ENCODE peak calls at places on chromosome 6, in nine cellular contexts. One of them, this sample, is unnamed.

GRCh38 chr6:169302255-169302654 is 48.6 kb upstream of the THBS2 start:
- DNase-seq in naive thymus-derived CD8-positive, alpha-beta T cell: no peak
- DNase-seq in AG10803: no peak
- DNase-seq in AG04450: no peak
- DNase-seq in PC-9: no peak
- DNase-seq in endodermal cell: no peak
- DNase-seq in GOT3: no peak
- DNase-seq in HEK293T: no peak
- DNase-seq in cerebellar cortex: no peak
- DNase-seq in this sample: no peak

GRCh38 chr6:75906871-75907270 is 157.8 kb downstream of the MYO6 start:
- DNase-seq in GOT3: no peak
- DNase-seq in PC-9: no peak
- DNase-seq in naive thymus-derived CD8-positive, alpha-beta T cell: no peak
- DNase-seq in HEK293T: no peak
- DNase-seq in AG04450: no peak
- DNase-seq in AG10803: no peak
- DNase-seq in endodermal cell: no peak
- DNase-seq in cerebellar cortex: no peak
- DNase-seq in this sample: no peak

GRCh38 chr6:1761472-1761871 is 151.8 kb downstream of the FOXC1 start:
- DNase-seq in endodermal cell: no peak
- DNase-seq in cerebellar cortex: no peak
- DNase-seq in AG04450: no peak
- DNase-seq in PC-9: no peak
- DNase-seq in AG10803: no peak
- DNase-seq in GOT3: no peak
- DNase-seq in HEK293T: no peak
- DNase-seq in naive thymus-derived CD8-positive, alpha-beta T cell: no peak
- DNase-seq in this sample: no peak

GRCh38 chr6:46056906-46057529 is 41.4 kb upstream of the CLIC5 start:
- DNase-seq in naive thymus-derived CD8-positive, alpha-beta T cell: no peak
- DNase-seq in AG10803: no peak
- DNase-seq in cerebellar cortex: no peak
- DNase-seq in PC-9: no peak
- DNase-seq in endodermal cell: no peak
- DNase-seq in AG04450: no peak
- DNase-seq in GOT3: no peak
- DNase-seq in HEK293T: no peak
- DNase-seq in this sample: no peak

GRCh38 chr6:134619789-134620188 is 301.9 kb upstream of the SGK1 start:
- DNase-seq in GOT3: no peak
- DNase-seq in cerebellar cortex: no peak
- DNase-seq in HEK293T: no peak
- DNase-seq in AG10803: peak; percentile 82
- DNase-seq in PC-9: no peak
- DNase-seq in AG04450: peak; percentile 53
- DNase-seq in naive thymus-derived CD8-positive, alpha-beta T cell: no peak
- DNase-seq in endodermal cell: no peak
- DNase-seq in this sample: no peak

GRCh38 chr6:74362391-74362790 is 666.4 kb downstream of the CD109 start:
- DNase-seq in naive thymus-derived CD8-positive, alpha-beta T cell: no peak
- DNase-seq in HEK293T: no peak
- DNase-seq in AG10803: no peak
- DNase-seq in endodermal cell: no peak
- DNase-seq in AG04450: no peak
- DNase-seq in GOT3: no peak
- DNase-seq in PC-9: no peak
- DNase-seq in cerebellar cortex: no peak
- DNase-seq in this sample: no peak

GRCh38 chr6:15714658-15715057 is 51.8 kb upstream of the DTNBP1 start:
- DNase-seq in cerebellar cortex: no peak
- DNase-seq in GOT3: no peak
- DNase-seq in HEK293T: no peak
- DNase-seq in AG04450: no peak
- DNase-seq in naive thymus-derived CD8-positive, alpha-beta T cell: no peak
- DNase-seq in endodermal cell: no peak
- DNase-seq in PC-9: no peak
- DNase-seq in AG10803: no peak
- DNase-seq in this sample: no peak

GRCh38 chr6:124434416-124434815 is 527.8 kb upstream of the RNF217 start:
- DNase-seq in HEK293T: no peak
- DNase-seq in GOT3: no peak
- DNase-seq in naive thymus-derived CD8-positive, alpha-beta T cell: no peak
- DNase-seq in cerebellar cortex: no peak
- DNase-seq in endodermal cell: no peak
- DNase-seq in PC-9: no peak
- DNase-seq in AG04450: no peak
- DNase-seq in AG10803: no peak
- DNase-seq in this sample: no peak

GRCh38 chr6:35635601-35636597 is 52.8 kb downstream of the FKBP5 start:
- DNase-seq in naive thymus-derived CD8-positive, alpha-beta T cell: no peak
- DNase-seq in cerebellar cortex: no peak
- DNase-seq in AG10803: no peak
- DNase-seq in PC-9: no peak
- DNase-seq in endodermal cell: no peak
- DNase-seq in GOT3: no peak
- DNase-seq in AG04450: no peak
- DNase-seq in HEK293T: no peak
- DNase-seq in this sample: no peak

GRCh38 chr6:44004625-44005506 is 122.4 kb downstream of the MRPL14 start:
- DNase-seq in GOT3: no peak
- DNase-seq in naive thymus-derived CD8-positive, alpha-beta T cell: no peak
- DNase-seq in AG10803: no peak
- DNase-seq in PC-9: peak; percentile 49
- DNase-seq in endodermal cell: peak; percentile 69
- DNase-seq in cerebellar cortex: peak; percentile 23
- DNase-seq in HEK293T: no peak
- DNase-seq in AG04450: no peak
- DNase-seq in this sample: no peak

GRCh38 chr6:151014404-151015150 is 149.1 kb downstream of the MTHFD1L start:
- DNase-seq in endodermal cell: peak; percentile 91
- DNase-seq in cerebellar cortex: peak; percentile 90
- DNase-seq in naive thymus-derived CD8-positive, alpha-beta T cell: peak; percentile 46
- DNase-seq in AG10803: peak; percentile 49
- DNase-seq in PC-9: peak; percentile 60
- DNase-seq in HEK293T: peak; percentile 77
- DNase-seq in AG04450: no peak
- DNase-seq in GOT3: no peak
- DNase-seq in this sample: peak; percentile 44

GRCh38 chr6:30742316-30743098 is at the start of gene FLOT1:
- DNase-seq in AG04450: peak; percentile 84
- DNase-seq in HEK293T: peak; percentile 84
- DNase-seq in naive thymus-derived CD8-positive, alpha-beta T cell: peak; percentile 76
- DNase-seq in endodermal cell: peak; percentile 99
- DNase-seq in AG10803: peak; percentile 99
- DNase-seq in GOT3: peak; percentile 92
- DNase-seq in PC-9: peak; percentile 100
- DNase-seq in cerebellar cortex: peak; percentile 92
- DNase-seq in this sample: peak; percentile 91

GRCh38 chr6:95321106-95321505 is 256.2 kb upstream of the MANEA start:
- DNase-seq in cerebellar cortex: no peak
- DNase-seq in PC-9: no peak
- DNase-seq in AG04450: no peak
- DNase-seq in HEK293T: no peak
- DNase-seq in naive thymus-derived CD8-positive, alpha-beta T cell: no peak
- DNase-seq in AG10803: no peak
- DNase-seq in GOT3: no peak
- DNase-seq in endodermal cell: no peak
- DNase-seq in this sample: no peak

GRCh38 chr6:97049254-97050004 is 124.9 kb downstream of the KLHL32 start:
- DNase-seq in endodermal cell: no peak
- DNase-seq in HEK293T: no peak
- DNase-seq in naive thymus-derived CD8-positive, alpha-beta T cell: no peak
- DNase-seq in AG10803: no peak
- DNase-seq in AG04450: no peak
- DNase-seq in cerebellar cortex: no peak
- DNase-seq in GOT3: no peak
- DNase-seq in PC-9: no peak
- DNase-seq in this sample: no peak

GRCh38 chr6:42210551-42210950 is 7.1 kb downstream of the MRPS10 start:
- DNase-seq in PC-9: no peak
- DNase-seq in cerebellar cortex: no peak
- DNase-seq in naive thymus-derived CD8-positive, alpha-beta T cell: no peak
- DNase-seq in GOT3: no peak
- DNase-seq in AG04450: no peak
- DNase-seq in endodermal cell: no peak
- DNase-seq in HEK293T: no peak
- DNase-seq in AG10803: no peak
- DNase-seq in this sample: peak; percentile 74

GRCh38 chr6:146410851-146411595 is 132.6 kb upstream of the RAB32 start:
- DNase-seq in HEK293T: no peak
- DNase-seq in endodermal cell: no peak
- DNase-seq in AG04450: no peak
- DNase-seq in cerebellar cortex: no peak
- DNase-seq in AG10803: no peak
- DNase-seq in GOT3: no peak
- DNase-seq in naive thymus-derived CD8-positive, alpha-beta T cell: no peak
- DNase-seq in PC-9: no peak
- DNase-seq in this sample: no peak

GRCh38 chr6:170022827-170023619 is 267.9 kb downstream of the DLL1 start:
- DNase-seq in naive thymus-derived CD8-positive, alpha-beta T cell: no peak
- DNase-seq in AG10803: no peak
- DNase-seq in GOT3: no peak
- DNase-seq in HEK293T: no peak
- DNase-seq in endodermal cell: peak; percentile 49
- DNase-seq in PC-9: no peak
- DNase-seq in AG04450: no peak
- DNase-seq in cerebellar cortex: no peak
- DNase-seq in this sample: no peak

GRCh38 chr6:107787589-107787960 is 36.5 kb downstream of the SCML4 start:
- DNase-seq in cerebellar cortex: no peak
- DNase-seq in AG10803: no peak
- DNase-seq in HEK293T: no peak
- DNase-seq in PC-9: no peak
- DNase-seq in endodermal cell: peak; percentile 7
- DNase-seq in AG04450: no peak
- DNase-seq in GOT3: no peak
- DNase-seq in naive thymus-derived CD8-positive, alpha-beta T cell: no peak
- DNase-seq in this sample: no peak

GRCh38 chr6:110468696-110469095 is 7.7 kb downstream of the SLC22A16 start:
- DNase-seq in cerebellar cortex: no peak
- DNase-seq in HEK293T: no peak
- DNase-seq in GOT3: no peak
- DNase-seq in endodermal cell: peak; percentile 64
- DNase-seq in AG04450: no peak
- DNase-seq in AG10803: no peak
- DNase-seq in PC-9: no peak
- DNase-seq in naive thymus-derived CD8-positive, alpha-beta T cell: no peak
- DNase-seq in this sample: no peak

GRCh38 chr6:158131926-158132325 is 36.1 kb downstream of the SERAC1 start:
- DNase-seq in GOT3: no peak
- DNase-seq in AG10803: no peak
- DNase-seq in naive thymus-derived CD8-positive, alpha-beta T cell: no peak
- DNase-seq in PC-9: no peak
- DNase-seq in HEK293T: peak; percentile 65
- DNase-seq in cerebellar cortex: peak; percentile 10
- DNase-seq in AG04450: no peak
- DNase-seq in endodermal cell: no peak
- DNase-seq in this sample: peak; percentile 55

GRCh38 chr6:36618366-36619355 is 24.5 kb downstream of the SRSF3 start:
- DNase-seq in PC-9: no peak
- DNase-seq in endodermal cell: no peak
- DNase-seq in cerebellar cortex: no peak
- DNase-seq in GOT3: no peak
- DNase-seq in naive thymus-derived CD8-positive, alpha-beta T cell: no peak
- DNase-seq in HEK293T: no peak
- DNase-seq in AG04450: no peak
- DNase-seq in AG10803: no peak
- DNase-seq in this sample: no peak

GRCh38 chr6:12483712-12484111 is 193.6 kb downstream of the EDN1 start:
- DNase-seq in AG10803: peak; percentile 86
- DNase-seq in endodermal cell: no peak
- DNase-seq in PC-9: peak; percentile 70
- DNase-seq in cerebellar cortex: no peak
- DNase-seq in AG04450: peak; percentile 86
- DNase-seq in HEK293T: no peak
- DNase-seq in GOT3: no peak
- DNase-seq in naive thymus-derived CD8-positive, alpha-beta T cell: no peak
- DNase-seq in this sample: no peak

GRCh38 chr6:137715589-137716045 is 151.4 kb upstream of the TNFAIP3 start:
- DNase-seq in GOT3: no peak
- DNase-seq in AG10803: peak; percentile 34
- DNase-seq in AG04450: no peak
- DNase-seq in cerebellar cortex: no peak
- DNase-seq in PC-9: no peak
- DNase-seq in naive thymus-derived CD8-positive, alpha-beta T cell: no peak
- DNase-seq in HEK293T: no peak
- DNase-seq in endodermal cell: no peak
- DNase-seq in this sample: no peak

GRCh38 chr6:27871919-27872633 is 40.1 kb downstream of the OR2B2 start:
- DNase-seq in PC-9: peak; percentile 85
- DNase-seq in AG10803: peak; percentile 95
- DNase-seq in naive thymus-derived CD8-positive, alpha-beta T cell: peak; percentile 79
- DNase-seq in AG04450: peak; percentile 96
- DNase-seq in GOT3: peak; percentile 55
- DNase-seq in endodermal cell: peak; percentile 89
- DNase-seq in HEK293T: no peak
- DNase-seq in cerebellar cortex: peak; percentile 7
- DNase-seq in this sample: peak; percentile 94

GRCh38 chr6:143594647-143595046 is 83.1 kb upstream of the PHACTR2 start:
- DNase-seq in HEK293T: no peak
- DNase-seq in endodermal cell: no peak
- DNase-seq in naive thymus-derived CD8-positive, alpha-beta T cell: no peak
- DNase-seq in PC-9: no peak
- DNase-seq in AG10803: no peak
- DNase-seq in GOT3: no peak
- DNase-seq in AG04450: peak; percentile 27
- DNase-seq in cerebellar cortex: peak; percentile 20
- DNase-seq in this sample: no peak

GRCh38 chr6:4510906-4511625 is 265.1 kb upstream of the CDYL start:
- DNase-seq in PC-9: no peak
- DNase-seq in AG10803: no peak
- DNase-seq in naive thymus-derived CD8-positive, alpha-beta T cell: no peak
- DNase-seq in HEK293T: no peak
- DNase-seq in AG04450: no peak
- DNase-seq in cerebellar cortex: no peak
- DNase-seq in endodermal cell: no peak
- DNase-seq in GOT3: no peak
- DNase-seq in this sample: no peak

GRCh38 chr6:161630674-161631073 is 356.8 kb upstream of the AGPAT4 start:
- DNase-seq in cerebellar cortex: no peak
- DNase-seq in PC-9: no peak
- DNase-seq in AG10803: peak; percentile 49
- DNase-seq in naive thymus-derived CD8-positive, alpha-beta T cell: no peak
- DNase-seq in endodermal cell: no peak
- DNase-seq in HEK293T: no peak
- DNase-seq in AG04450: no peak
- DNase-seq in GOT3: no peak
- DNase-seq in this sample: no peak

GRCh38 chr6:17980329-17980728 is 7.1 kb downstream of the KIF13A start:
- DNase-seq in AG04450: no peak
- DNase-seq in cerebellar cortex: no peak
- DNase-seq in naive thymus-derived CD8-positive, alpha-beta T cell: no peak
- DNase-seq in GOT3: no peak
- DNase-seq in endodermal cell: no peak
- DNase-seq in AG10803: no peak
- DNase-seq in PC-9: no peak
- DNase-seq in HEK293T: no peak
- DNase-seq in this sample: no peak

GRCh38 chr6:106114492-106114891 is 28.4 kb downstream of the PRDM1 start:
- DNase-seq in GOT3: no peak
- DNase-seq in cerebellar cortex: no peak
- DNase-seq in endodermal cell: no peak
- DNase-seq in naive thymus-derived CD8-positive, alpha-beta T cell: no peak
- DNase-seq in AG10803: no peak
- DNase-seq in AG04450: no peak
- DNase-seq in HEK293T: no peak
- DNase-seq in PC-9: no peak
- DNase-seq in this sample: no peak

GRCh38 chr6:128438311-128438916 is 82.0 kb downstream of the PTPRK start:
- DNase-seq in cerebellar cortex: no peak
- DNase-seq in endodermal cell: no peak
- DNase-seq in HEK293T: no peak
- DNase-seq in AG04450: no peak
- DNase-seq in AG10803: no peak
- DNase-seq in naive thymus-derived CD8-positive, alpha-beta T cell: no peak
- DNase-seq in PC-9: no peak
- DNase-seq in GOT3: no peak
- DNase-seq in this sample: no peak

GRCh38 chr6:98921038-98921437 is 26.7 kb downstream of the FBXL4 start:
- DNase-seq in endodermal cell: no peak
- DNase-seq in AG04450: no peak
- DNase-seq in naive thymus-derived CD8-positive, alpha-beta T cell: no peak
- DNase-seq in AG10803: no peak
- DNase-seq in HEK293T: no peak
- DNase-seq in GOT3: no peak
- DNase-seq in cerebellar cortex: no peak
- DNase-seq in PC-9: no peak
- DNase-seq in this sample: no peak